ENCODE peak calls at places on chromosomes 13 and 19, in nine cellular contexts. I is GM12878, V is neural progenitor cell, C is A673, L is IMR-90, H is tibial nerve, X is WERI-Rb-1, J is ascending aorta, D is DND-41. S is an unnamed sample.
A peak's percentile ranks its signal among the peaks of the same experiment; 100 is the strongest.

GRCh38 chr19:14090509-14091085 is at the start of gene SAMD1:
- DNase-seq in I (no peak), V (peak; percentile 95), C (peak; percentile 95), L (peak; percentile 83), H (peak; percentile 86), X (peak; percentile 91), J (no peak), D (peak; percentile 93), S (no peak)

GRCh38 chr19:6677924-6678689 is 8.1 kb upstream of the TNFSF14 start:
- DNase-seq in I (no peak), V (peak; percentile 67), C (no peak), L (no peak), H (no peak), X (no peak), J (no peak), D (peak; percentile 10), S (no peak)

GRCh38 chr19:4068058-4068966 is 1.6 kb upstream of the ZBTB7A start:
- DNase-seq in I (no peak), V (no peak), C (no peak), L (no peak), H (no peak), X (peak; percentile 26), J (no peak), D (no peak), S (no peak)

GRCh38 chr19:8569066-8569761 is 8.0 kb downstream of the MYO1F start:
- DNase-seq in I (peak; percentile 63), V (no peak), C (no peak), L (peak; percentile 96), H (peak; percentile 50), X (no peak), J (peak; percentile 41), D (peak; percentile 85), S (peak; percentile 79)

GRCh38 chr13:99265823-99266426 is 7.7 kb upstream of the GPR18 start:
- DNase-seq in I (no peak), V (peak; percentile 56), C (peak; percentile 48), L (peak; percentile 63), H (no peak), X (peak; percentile 30), J (no peak), D (no peak), S (no peak)

GRCh38 chr13:42525035-42525504 is 48.9 kb upstream of the TNFSF11 start:
- DNase-seq in I (no peak), V (no peak), C (no peak), L (no peak), H (no peak), X (no peak), J (no peak), D (no peak), S (no peak)

GRCh38 chr13:104320446-104320845 is 1254.2 kb upstream of the SLC10A2 start:
- DNase-seq in I (no peak), V (no peak), C (no peak), L (peak; percentile 4), H (no peak), X (no peak), J (no peak), D (no peak), S (no peak)

GRCh38 chr19:7356899-7357627 is 8.3 kb downstream of the ARHGEF18 start:
- DNase-seq in I (no peak), V (no peak), C (no peak), L (no peak), H (no peak), X (no peak), J (no peak), D (no peak), S (no peak)

GRCh38 chr19:6297202-6297601 is 17.4 kb upstream of the MLLT1 start:
- DNase-seq in I (no peak), V (no peak), C (no peak), L (no peak), H (no peak), X (no peak), J (no peak), D (peak; percentile 29), S (no peak)

GRCh38 chr19:6312018-6312417 is 21.4 kb downstream of the ACER1 start:
- DNase-seq in I (no peak), V (no peak), C (no peak), L (no peak), H (no peak), X (peak; percentile 57), J (no peak), D (no peak), S (no peak)

GRCh38 chr19:32497386-32497785 is 83.6 kb upstream of the PDCD5 start:
- DNase-seq in I (no peak), V (no peak), C (no peak), L (no peak), H (no peak), X (no peak), J (no peak), D (no peak), S (no peak)

GRCh38 chr13:74571811-74572210 is 437.6 kb upstream of the KLF12 start:
- DNase-seq in I (no peak), V (no peak), C (no peak), L (no peak), H (no peak), X (no peak), J (no peak), D (no peak), S (no peak)

GRCh38 chr13:74575729-74576125 is 441.5 kb upstream of the KLF12 start:
- DNase-seq in I (no peak), V (peak; percentile 86), C (peak; percentile 69), L (peak; percentile 33), H (peak; percentile 36), X (peak; percentile 93), J (peak; percentile 29), D (peak; percentile 58), S (no peak)

GRCh38 chr13:74573654-74574053 is 439.4 kb upstream of the KLF12 start:
- DNase-seq in I (no peak), V (peak; percentile 28), C (no peak), L (no peak), H (no peak), X (peak; percentile 64), J (no peak), D (peak; percentile 8), S (no peak)

GRCh38 chr13:74574964-74575728 is 440.9 kb upstream of the KLF12 start:
- DNase-seq in I (no peak), V (no peak), C (no peak), L (no peak), H (no peak), X (peak; percentile 17), J (no peak), D (no peak), S (no peak)

GRCh38 chr13:74576504-74576903 is 442.3 kb upstream of the KLF12 start:
- DNase-seq in I (no peak), V (no peak), C (no peak), L (no peak), H (no peak), X (no peak), J (no peak), D (no peak), S (no peak)
- TF ChIP-seq CTCF in I (no peak), V (no peak), C (no peak), L (no peak), H (no peak), X (no peak), J (no peak), D (no peak), S (no peak)

DNA sequence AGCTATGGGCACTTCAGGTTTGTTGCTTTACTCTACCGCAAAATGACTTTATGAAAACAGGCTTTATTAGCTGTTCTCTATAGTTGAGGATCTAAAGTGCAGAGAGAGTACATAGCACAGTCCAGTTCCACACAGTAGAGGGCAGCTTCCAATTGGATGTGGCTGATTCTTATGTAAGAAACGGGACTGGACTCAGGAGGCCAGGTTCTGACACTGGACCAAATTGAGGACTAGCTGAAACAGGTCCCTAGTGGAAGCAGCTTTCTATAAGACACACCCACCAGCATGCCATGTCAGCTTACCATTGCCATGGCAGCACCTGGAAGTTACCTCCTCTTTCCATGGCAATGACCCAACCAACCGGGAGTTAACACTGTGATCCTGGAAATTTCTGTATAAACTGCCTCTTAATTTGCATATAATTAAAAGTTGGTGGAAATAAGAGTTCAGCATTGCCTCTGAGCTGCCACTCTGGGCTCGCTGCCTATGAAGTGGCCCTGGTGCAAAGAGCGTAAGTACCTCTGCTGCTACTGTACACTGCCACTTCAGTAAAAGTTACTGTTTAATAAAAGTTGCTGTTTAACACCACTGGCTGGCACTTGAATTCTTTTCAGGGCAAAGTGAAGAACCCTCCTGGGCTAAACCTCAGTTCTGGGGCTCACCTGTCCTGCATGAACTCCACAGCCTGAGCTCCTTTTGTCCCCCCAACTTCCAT is 211.9 kb upstream of the SLC10A2 start:
- DNase-seq in I (no peak), V (no peak), C (no peak), L (no peak), H (no peak), X (no peak), J (no peak), D (no peak), S (no peak)
- H3K4me3 ChIP-seq in I (no peak overlapping the region), V (no peak overlapping the region), C (no peak overlapping the region), L (no peak overlapping the region), H (no peak overlapping the region), X (no peak overlapping the region), J (no peak overlapping the region), D (no peak overlapping the region), S (no peak overlapping the region)

GRCh38 chr19:2228157-2229030 is 7.7 kb downstream of the PLEKHJ1 start:
- DNase-seq in I (no peak), V (no peak), C (no peak), L (no peak), H (no peak), X (no peak), J (no peak), D (no peak), S (no peak)

GRCh38 chr19:2227415-2228156 is 8.5 kb downstream of the PLEKHJ1 start:
- DNase-seq in I (no peak), V (no peak), C (no peak), L (no peak), H (no peak), X (no peak), J (no peak), D (no peak), S (no peak)

GRCh38 chr19:2225415-2226050 is 10.6 kb downstream of the PLEKHJ1 start:
- DNase-seq in I (no peak), V (no peak), C (no peak), L (no peak), H (no peak), X (no peak), J (no peak), D (no peak), S (no peak)

GRCh38 chr19:2226051-2226839 is 9.9 kb downstream of the PLEKHJ1 start:
- DNase-seq in I (no peak), V (no peak), C (no peak), L (no peak), H (no peak), X (no peak), J (no peak), D (no peak), S (no peak)

GRCh38 chr19:2226840-2227360 is 9.2 kb downstream of the PLEKHJ1 start:
- DNase-seq in I (no peak), V (no peak), C (no peak), L (no peak), H (no peak), X (no peak), J (no peak), D (no peak), S (no peak)
- H3K36me3 ChIP-seq in I (peaks cover 43% of the 10 kb centered on the region), V (no peaks in the 10 kb centered on the region), C (peaks cover 74% of the 10 kb centered on the region), L (peaks cover 77% of the 10 kb centered on the region), H (peaks cover 100% of the 10 kb centered on the region), X (peaks cover 74% of the 10 kb centered on the region), J (peaks cover 39% of the 10 kb centered on the region), D (peaks cover 93% of the 10 kb centered on the region), S (peaks cover 43% of the 10 kb centered on the region)

DNA sequence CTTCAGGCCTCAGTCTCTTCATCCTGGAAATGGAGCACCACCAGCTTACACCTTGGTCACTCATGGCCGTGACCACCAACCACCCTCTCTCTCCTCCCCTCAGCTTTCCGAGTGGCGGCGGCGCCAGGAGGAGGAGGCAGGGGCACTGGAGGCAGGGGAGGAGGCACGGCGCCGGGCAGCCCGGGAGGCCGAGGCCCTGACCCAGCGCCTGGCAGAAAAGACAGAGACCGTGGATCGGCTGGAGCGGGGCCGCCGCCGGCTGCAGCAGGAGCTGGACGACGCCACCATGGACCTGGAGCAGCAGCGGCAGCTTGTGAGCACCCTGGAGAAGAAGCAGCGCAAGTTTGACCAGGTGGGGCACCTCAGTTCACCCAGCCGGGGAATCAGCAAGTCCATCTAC is 47.7 kb downstream of the KCNC3 start:
- DNase-seq in I (no peak), V (no peak), C (no peak), L (no peak), H (no peak), X (no peak), J (no peak), D (no peak), S (no peak)
- TF ChIP-seq CTCF in I (no peak), V (no peak), C (no peak), L (no peak), H (no peak), X (no peak), J (no peak), D (no peak), S (no peak)